ENCODE peak calls at places on chromosomes 11 and 22, in nine cellular contexts. One of them, this sample, is unnamed.

GRCh38 chr22:38924197-38924952 is 33.0 kb upstream of the APOBEC3A start:
- DNase-seq in neural crest cell: no peak
- DNase-seq in sigmoid colon: peak
- DNase-seq in thoracic aorta: peak
- DNase-seq in nephron progenitor cell: no peak
- DNase-seq in astrocyte of the spinal cord: peak
- DNase-seq in coronary artery: peak
- DNase-seq in adrenal gland: peak
- DNase-seq in colonic mucosa: peak
- DNase-seq in this sample: no peak

GRCh38 chr11:117823294-117823940 is 1.1 kb downstream of the FXYD2 start:
- DNase-seq in neural crest cell: no peak
- DNase-seq in sigmoid colon: peak
- DNase-seq in thoracic aorta: no peak
- DNase-seq in nephron progenitor cell: no peak
- DNase-seq in astrocyte of the spinal cord: no peak
- DNase-seq in coronary artery: peak
- DNase-seq in adrenal gland: peak
- DNase-seq in colonic mucosa: no peak
- DNase-seq in this sample: no peak

GRCh38 chr11:69912161-69912910 is 93.1 kb upstream of the FGF3 start:
- DNase-seq in neural crest cell: no peak
- DNase-seq in sigmoid colon: peak
- DNase-seq in thoracic aorta: no peak
- DNase-seq in nephron progenitor cell: peak
- DNase-seq in astrocyte of the spinal cord: no peak
- DNase-seq in coronary artery: peak
- DNase-seq in adrenal gland: no peak
- DNase-seq in colonic mucosa: no peak
- DNase-seq in this sample: no peak

GRCh38 chr11:118938491-118939411 is 13.0 kb upstream of the BCL9L start:
- DNase-seq in neural crest cell: no peak
- DNase-seq in sigmoid colon: no peak
- DNase-seq in thoracic aorta: no peak
- DNase-seq in nephron progenitor cell: no peak
- DNase-seq in astrocyte of the spinal cord: peak
- DNase-seq in coronary artery: no peak
- DNase-seq in adrenal gland: no peak
- DNase-seq in colonic mucosa: no peak
- DNase-seq in this sample: no peak

GRCh38 chr11:35641206-35641885 is 21.2 kb upstream of the TRIM44 start:
- DNase-seq in neural crest cell: no peak
- DNase-seq in sigmoid colon: no peak
- DNase-seq in thoracic aorta: no peak
- DNase-seq in nephron progenitor cell: no peak
- DNase-seq in astrocyte of the spinal cord: no peak
- DNase-seq in coronary artery: no peak
- DNase-seq in adrenal gland: no peak
- DNase-seq in colonic mucosa: no peak
- DNase-seq in this sample: no peak

GRCh38 chr11:109960831-109961230 is 132.4 kb upstream of the ZC3H12C start:
- DNase-seq in neural crest cell: no peak
- DNase-seq in sigmoid colon: no peak
- DNase-seq in thoracic aorta: no peak
- DNase-seq in nephron progenitor cell: no peak
- DNase-seq in astrocyte of the spinal cord: peak
- DNase-seq in coronary artery: no peak
- DNase-seq in adrenal gland: peak
- DNase-seq in colonic mucosa: peak
- DNase-seq in this sample: no peak

GRCh38 chr11:123457187-123457770 is 27.2 kb downstream of the GRAMD1B start:
- DNase-seq in neural crest cell: no peak
- DNase-seq in sigmoid colon: peak
- DNase-seq in thoracic aorta: no peak
- DNase-seq in nephron progenitor cell: no peak
- DNase-seq in astrocyte of the spinal cord: no peak
- DNase-seq in coronary artery: no peak
- DNase-seq in adrenal gland: peak
- DNase-seq in colonic mucosa: no peak
- DNase-seq in this sample: no peak

GRCh38 chr22:17064498-17065100 is 20.2 kb upstream of the IL17RA start:
- DNase-seq in neural crest cell: no peak
- DNase-seq in sigmoid colon: no peak
- DNase-seq in thoracic aorta: no peak
- DNase-seq in nephron progenitor cell: no peak
- DNase-seq in astrocyte of the spinal cord: no peak
- DNase-seq in coronary artery: no peak
- DNase-seq in adrenal gland: peak
- DNase-seq in colonic mucosa: no peak
- DNase-seq in this sample: no peak

GRCh38 chr11:118928108-118928869 is 2.6 kb upstream of the BCL9L start:
- DNase-seq in neural crest cell: peak
- DNase-seq in sigmoid colon: peak
- DNase-seq in thoracic aorta: peak
- DNase-seq in nephron progenitor cell: peak
- DNase-seq in astrocyte of the spinal cord: peak
- DNase-seq in coronary artery: peak
- DNase-seq in adrenal gland: peak
- DNase-seq in colonic mucosa: peak
- DNase-seq in this sample: peak

GRCh38 chr22:39908737-39909136 is 7.9 kb downstream of the GRAP2 start:
- DNase-seq in neural crest cell: no peak
- DNase-seq in sigmoid colon: no peak
- DNase-seq in thoracic aorta: no peak
- DNase-seq in nephron progenitor cell: no peak
- DNase-seq in astrocyte of the spinal cord: peak
- DNase-seq in coronary artery: no peak
- DNase-seq in adrenal gland: no peak
- DNase-seq in colonic mucosa: no peak
- DNase-seq in this sample: no peak

GRCh38 chr22:23509571-23510302 is 70.4 kb downstream of the IGLL1 start:
- DNase-seq in neural crest cell: no peak
- DNase-seq in sigmoid colon: no peak
- DNase-seq in thoracic aorta: no peak
- DNase-seq in nephron progenitor cell: no peak
- DNase-seq in astrocyte of the spinal cord: peak
- DNase-seq in coronary artery: no peak
- DNase-seq in adrenal gland: peak
- DNase-seq in colonic mucosa: no peak
- DNase-seq in this sample: no peak

GRCh38 chr11:44351006-44351660 is 41.2 kb upstream of the ALX4 start:
- DNase-seq in neural crest cell: no peak
- DNase-seq in sigmoid colon: no peak
- DNase-seq in thoracic aorta: no peak
- DNase-seq in nephron progenitor cell: no peak
- DNase-seq in astrocyte of the spinal cord: no peak
- DNase-seq in coronary artery: no peak
- DNase-seq in adrenal gland: no peak
- DNase-seq in colonic mucosa: no peak
- DNase-seq in this sample: no peak

GRCh38 chr11:6238902-6239301 is at the start of gene CNGA4:
- DNase-seq in neural crest cell: no peak
- DNase-seq in sigmoid colon: no peak
- DNase-seq in thoracic aorta: no peak
- DNase-seq in nephron progenitor cell: no peak
- DNase-seq in astrocyte of the spinal cord: no peak
- DNase-seq in coronary artery: no peak
- DNase-seq in adrenal gland: no peak
- DNase-seq in colonic mucosa: no peak
- DNase-seq in this sample: no peak

GRCh38 chr11:71080239-71081097 is 171.9 kb downstream of the SHANK2 start:
- DNase-seq in neural crest cell: peak
- DNase-seq in sigmoid colon: peak
- DNase-seq in thoracic aorta: no peak
- DNase-seq in nephron progenitor cell: peak
- DNase-seq in astrocyte of the spinal cord: peak
- DNase-seq in coronary artery: no peak
- DNase-seq in adrenal gland: peak
- DNase-seq in colonic mucosa: peak
- DNase-seq in this sample: no peak

GRCh38 chr22:46296257-46297150 is at the start of gene GTSE1:
- DNase-seq in neural crest cell: peak
- DNase-seq in sigmoid colon: peak
- DNase-seq in thoracic aorta: peak
- DNase-seq in nephron progenitor cell: peak
- DNase-seq in astrocyte of the spinal cord: peak
- DNase-seq in coronary artery: peak
- DNase-seq in adrenal gland: peak
- DNase-seq in colonic mucosa: peak
- DNase-seq in this sample: peak
- TF ChIP-seq CTCF in neural crest cell: no peak
- TF ChIP-seq CTCF in sigmoid colon: no peak
- TF ChIP-seq CTCF in thoracic aorta: no peak
- TF ChIP-seq CTCF in nephron progenitor cell: no peak
- TF ChIP-seq CTCF in astrocyte of the spinal cord: no peak
- TF ChIP-seq CTCF in coronary artery: no peak
- TF ChIP-seq CTCF in adrenal gland: peak
- TF ChIP-seq CTCF in colonic mucosa: no peak
- TF ChIP-seq CTCF in this sample: no peak

GRCh38 chr11:17645190-17645970 is 74.0 kb upstream of the MYOD1 start:
- DNase-seq in neural crest cell: no peak
- DNase-seq in sigmoid colon: no peak
- DNase-seq in thoracic aorta: no peak
- DNase-seq in nephron progenitor cell: no peak
- DNase-seq in astrocyte of the spinal cord: no peak
- DNase-seq in coronary artery: no peak
- DNase-seq in adrenal gland: no peak
- DNase-seq in colonic mucosa: no peak
- DNase-seq in this sample: no peak
- TF ChIP-seq CTCF in neural crest cell: no peak
- TF ChIP-seq CTCF in sigmoid colon: no peak
- TF ChIP-seq CTCF in thoracic aorta: no peak
- TF ChIP-seq CTCF in nephron progenitor cell: no peak
- TF ChIP-seq CTCF in astrocyte of the spinal cord: no peak
- TF ChIP-seq CTCF in coronary artery: no peak
- TF ChIP-seq CTCF in adrenal gland: no peak
- TF ChIP-seq CTCF in colonic mucosa: no peak
- TF ChIP-seq CTCF in this sample: no peak

DNA sequence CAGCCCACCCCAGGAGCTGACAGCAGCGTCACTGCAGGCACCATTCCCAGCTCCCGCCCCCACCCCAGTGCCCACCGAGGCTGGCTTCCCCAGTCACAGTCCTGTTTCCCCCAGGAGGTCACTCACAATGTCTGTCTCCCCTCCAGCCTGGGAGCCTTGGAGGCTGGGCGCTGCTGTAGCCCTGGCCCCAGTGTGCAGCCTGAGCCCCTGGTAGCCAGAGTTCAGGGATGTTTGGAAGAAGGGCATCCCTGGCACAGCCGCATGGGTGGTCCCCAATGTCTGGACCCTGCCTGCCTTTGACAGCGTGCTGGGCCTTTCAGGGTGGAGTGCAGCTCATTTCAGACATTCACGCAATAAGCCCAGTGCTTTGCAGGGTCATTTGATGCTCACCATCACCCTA is 4.3 kb downstream of the CAPN5 start:
- DNase-seq in neural crest cell: no peak
- DNase-seq in sigmoid colon: peak
- DNase-seq in thoracic aorta: no peak
- DNase-seq in nephron progenitor cell: no peak
- DNase-seq in astrocyte of the spinal cord: no peak
- DNase-seq in coronary artery: no peak
- DNase-seq in adrenal gland: no peak
- DNase-seq in colonic mucosa: no peak
- DNase-seq in this sample: peak
- TF ChIP-seq CTCF in neural crest cell: no peak
- TF ChIP-seq CTCF in sigmoid colon: no peak
- TF ChIP-seq CTCF in thoracic aorta: no peak
- TF ChIP-seq CTCF in nephron progenitor cell: no peak
- TF ChIP-seq CTCF in astrocyte of the spinal cord: no peak
- TF ChIP-seq CTCF in coronary artery: no peak
- TF ChIP-seq CTCF in adrenal gland: no peak
- TF ChIP-seq CTCF in colonic mucosa: no peak
- TF ChIP-seq CTCF in this sample: no peak

GRCh38 chr22:19559324-19559811 is 35.2 kb upstream of the CLDN5 start:
- DNase-seq in neural crest cell: no peak
- DNase-seq in sigmoid colon: peak
- DNase-seq in thoracic aorta: no peak
- DNase-seq in nephron progenitor cell: no peak
- DNase-seq in astrocyte of the spinal cord: no peak
- DNase-seq in coronary artery: no peak
- DNase-seq in adrenal gland: no peak
- DNase-seq in colonic mucosa: no peak
- DNase-seq in this sample: no peak
- TF ChIP-seq CTCF in neural crest cell: no peak
- TF ChIP-seq CTCF in sigmoid colon: no peak
- TF ChIP-seq CTCF in thoracic aorta: no peak
- TF ChIP-seq CTCF in nephron progenitor cell: no peak
- TF ChIP-seq CTCF in astrocyte of the spinal cord: no peak
- TF ChIP-seq CTCF in coronary artery: no peak
- TF ChIP-seq CTCF in adrenal gland: no peak
- TF ChIP-seq CTCF in colonic mucosa: no peak
- TF ChIP-seq CTCF in this sample: no peak

DNA sequence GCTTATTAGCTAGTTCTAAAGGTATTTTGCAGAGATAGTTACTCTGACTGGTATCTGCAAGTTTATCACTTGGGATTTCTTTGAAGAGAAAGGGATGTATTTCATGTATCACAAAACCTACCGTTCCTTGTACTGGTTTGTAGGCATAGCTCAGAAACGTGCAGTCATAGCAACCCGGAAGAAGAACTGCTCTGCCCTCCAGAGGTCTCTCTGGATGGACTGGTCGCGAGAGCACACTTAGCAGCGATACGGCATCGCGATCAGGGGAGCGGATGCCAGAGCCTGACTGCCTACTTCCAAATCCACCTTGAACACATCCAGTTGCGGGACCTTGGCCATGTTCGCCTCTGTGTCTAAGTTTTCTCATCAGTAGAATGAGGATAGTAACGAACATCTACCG is 143.3 kb downstream of the WNT7B start:
- DNase-seq in neural crest cell: no peak
- DNase-seq in sigmoid colon: no peak
- DNase-seq in thoracic aorta: no peak
- DNase-seq in nephron progenitor cell: no peak
- DNase-seq in astrocyte of the spinal cord: no peak
- DNase-seq in coronary artery: no peak
- DNase-seq in adrenal gland: no peak
- DNase-seq in colonic mucosa: no peak
- DNase-seq in this sample: no peak
- TF ChIP-seq CTCF in neural crest cell: no peak
- TF ChIP-seq CTCF in sigmoid colon: no peak
- TF ChIP-seq CTCF in thoracic aorta: no peak
- TF ChIP-seq CTCF in nephron progenitor cell: no peak
- TF ChIP-seq CTCF in astrocyte of the spinal cord: no peak
- TF ChIP-seq CTCF in coronary artery: no peak
- TF ChIP-seq CTCF in adrenal gland: no peak
- TF ChIP-seq CTCF in colonic mucosa: no peak
- TF ChIP-seq CTCF in this sample: no peak

DNA sequence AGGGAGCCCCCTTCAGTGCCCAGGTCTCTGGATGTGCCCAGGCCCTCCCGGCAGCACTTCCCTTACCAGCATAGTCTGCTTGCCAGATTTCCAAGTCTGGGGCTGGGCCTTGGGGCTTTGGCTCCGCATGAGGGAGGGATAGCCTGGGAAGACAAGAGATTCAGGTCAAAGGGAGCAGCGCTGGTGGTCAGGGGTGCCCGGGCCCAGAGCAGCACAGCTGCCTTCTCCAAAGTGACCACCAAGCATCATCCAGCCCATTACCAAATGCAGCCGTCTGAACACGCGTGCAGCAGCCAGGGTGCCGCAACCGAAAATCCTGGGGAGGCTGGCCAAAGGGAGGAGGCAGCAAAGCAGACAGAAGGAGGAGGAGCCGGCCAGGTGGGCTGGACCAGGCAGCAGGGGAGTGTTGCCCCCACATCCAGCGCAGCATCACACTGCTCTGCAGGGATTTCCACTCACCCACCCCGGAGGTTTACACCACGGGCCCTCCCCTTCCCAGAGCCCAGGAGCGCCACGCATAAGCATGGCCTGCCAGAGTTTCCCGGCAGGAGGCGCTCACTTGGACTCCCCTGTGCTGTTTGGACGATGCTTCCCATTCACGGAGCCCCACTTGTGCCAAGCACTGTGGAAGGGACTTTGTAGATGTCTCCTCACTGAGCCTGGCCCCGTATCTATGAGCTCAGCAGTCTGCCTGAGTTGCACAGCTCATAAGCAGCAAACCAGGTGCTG is 22.5 kb downstream of the TRIM29 start:
- DNase-seq in neural crest cell: no peak
- DNase-seq in sigmoid colon: no peak
- DNase-seq in thoracic aorta: no peak
- DNase-seq in nephron progenitor cell: no peak
- DNase-seq in astrocyte of the spinal cord: no peak
- DNase-seq in coronary artery: no peak
- DNase-seq in adrenal gland: no peak
- DNase-seq in colonic mucosa: no peak
- DNase-seq in this sample: no peak
- TF ChIP-seq CTCF in neural crest cell: no peak
- TF ChIP-seq CTCF in sigmoid colon: no peak
- TF ChIP-seq CTCF in thoracic aorta: no peak
- TF ChIP-seq CTCF in nephron progenitor cell: no peak
- TF ChIP-seq CTCF in astrocyte of the spinal cord: peak
- TF ChIP-seq CTCF in coronary artery: no peak
- TF ChIP-seq CTCF in adrenal gland: no peak
- TF ChIP-seq CTCF in colonic mucosa: no peak
- TF ChIP-seq CTCF in this sample: no peak